ENCODE peak calls at places on chromosomes 16 and 17, in five cellular contexts. R, Q, T, D and Y are unnamed samples. For H3K4me1 and H3K36me3, the result is how much of the 10 kb centered on the place peaks cover.

GRCh38 chr16:426906-427249 is 1.4 kb downstream of the RAB11FIP3 start:
- DNase-seq in R (no peak), Q (no peak), T (no peak), D (no peak), Y (no peak)

GRCh38 chr16:22353188-22353919 is 21.1 kb downstream of the CDR2 start:
- DNase-seq in R (no peak), Q (no peak), T (no peak), D (no peak), Y (no peak)

GRCh38 chr16:1014771-1015495 is 33.4 kb downstream of the SOX8 start:
- DNase-seq in R (no peak), Q (peak), T (no peak), D (no peak), Y (no peak)

GRCh38 chr17:81556863-81557262 is 4.7 kb upstream of the FAAP100 start:
- DNase-seq in R (no peak), Q (no peak), T (no peak), D (no peak), Y (no peak)

GRCh38 chr16:3642397-3643094 is 11.9 kb upstream of the DNASE1 start:
- DNase-seq in R (peak), Q (no peak), T (no peak), D (peak), Y (no peak)

GRCh38 chr17:18974407-18975149 is 22.6 kb downstream of the SLC5A10 start:
- DNase-seq in R (no peak), Q (no peak), T (no peak), D (no peak), Y (peak)

GRCh38 chr17:36923814-36924221 is 13.5 kb upstream of the LHX1 start:
- DNase-seq in R (no peak), Q (no peak), T (no peak), D (no peak), Y (no peak)

GRCh38 chr17:57528084-57528451 is 217.0 kb downstream of the CCDC182 start:
- DNase-seq in R (no peak), Q (no peak), T (peak), D (no peak), Y (peak)

GRCh38 chr17:61208301-61209098 is 191.1 kb upstream of the TBX2 start:
- DNase-seq in R (no peak), Q (no peak), T (no peak), D (no peak), Y (peak)

GRCh38 chr16:24516900-24517669 is 22.3 kb upstream of the RBBP6 start:
- DNase-seq in R (peak), Q (peak), T (peak), D (peak), Y (peak)

GRCh38 chr16:75761111-75761510 is 34.8 kb upstream of the CPHXL start:
- DNase-seq in R (no peak), Q (no peak), T (no peak), D (no peak), Y (no peak)

GRCh38 chr16:685967-686366 is 1.8 kb upstream of the JMJD8 start:
- DNase-seq in R (peak), Q (no peak), T (no peak), D (peak), Y (peak)

GRCh38 chr17:82440377-82440981 is 10.1 kb downstream of the CYBC1 start:
- DNase-seq in R (no peak), Q (no peak), T (no peak), D (no peak), Y (no peak)

GRCh38 chr17:40598928-40599627 is 33.8 kb upstream of the CCR7 start:
- DNase-seq in R (no peak), Q (no peak), T (peak), D (peak), Y (peak)

GRCh38 chr17:77470800-77471733 is 330.3 kb downstream of the SEC14L1 start:
- DNase-seq in R (no peak), Q (peak), T (peak), D (no peak), Y (peak)

GRCh38 chr17:48294989-48295892 is 134.8 kb downstream of the SKAP1 start:
- DNase-seq in R (no peak), Q (no peak), T (no peak), D (no peak), Y (no peak)

GRCh38 chr16:89785523-89786155 is 30.8 kb downstream of the FANCA start:
- DNase-seq in R (no peak), Q (no peak), T (no peak), D (peak), Y (no peak)

GRCh38 chr17:71363661-71364060 is 757.2 kb upstream of the SOX9 start:
- DNase-seq in R (no peak), Q (no peak), T (no peak), D (no peak), Y (no peak)

GRCh38 chr17:71360301-71360700 is 760.5 kb upstream of the SOX9 start:
- DNase-seq in R (no peak), Q (no peak), T (no peak), D (no peak), Y (no peak)

GRCh38 chr17:71361691-71362450 is 758.9 kb upstream of the SOX9 start:
- DNase-seq in R (no peak), Q (no peak), T (no peak), D (no peak), Y (no peak)
- H3K4me1 ChIP-seq in R (under half), Q (under half), T (under half), D (under half), Y (under half)

DNA sequence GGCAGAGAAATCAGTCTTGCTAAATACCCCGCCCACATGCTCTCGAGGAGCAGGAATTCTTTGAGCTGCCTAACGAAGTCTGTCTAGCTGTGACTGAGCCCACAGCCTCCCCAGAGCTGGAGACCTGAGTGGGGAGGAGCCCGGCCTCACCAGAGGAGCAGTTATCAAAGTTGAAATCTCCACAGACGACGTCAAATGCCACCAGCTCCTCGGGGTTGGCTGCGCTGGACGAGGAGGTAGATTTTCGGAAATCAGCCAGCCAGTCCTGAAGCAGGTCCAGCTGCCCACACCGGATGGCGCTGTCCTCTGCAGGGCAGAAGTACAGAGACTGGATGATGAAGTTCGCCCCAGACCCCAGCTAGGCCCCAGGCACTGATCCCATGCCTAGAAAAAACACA is 53.8 kb downstream of the PRMT7 start:
- DNase-seq in R (no peak), Q (no peak), T (no peak), D (no peak), Y (no peak)
- H3K36me3 ChIP-seq in R (under half), Q (under half), T (under half), D (half or more), Y (under half)

GRCh38 chr17:75393523-75394331 is 11.8 kb downstream of the GRB2 start:
- DNase-seq in R (peak), Q (peak), T (peak), D (peak), Y (peak)
- TF ChIP-seq POLR2A in R (peak), Q (peak), T (no peak), D (peak), Y (no peak)

DNA sequence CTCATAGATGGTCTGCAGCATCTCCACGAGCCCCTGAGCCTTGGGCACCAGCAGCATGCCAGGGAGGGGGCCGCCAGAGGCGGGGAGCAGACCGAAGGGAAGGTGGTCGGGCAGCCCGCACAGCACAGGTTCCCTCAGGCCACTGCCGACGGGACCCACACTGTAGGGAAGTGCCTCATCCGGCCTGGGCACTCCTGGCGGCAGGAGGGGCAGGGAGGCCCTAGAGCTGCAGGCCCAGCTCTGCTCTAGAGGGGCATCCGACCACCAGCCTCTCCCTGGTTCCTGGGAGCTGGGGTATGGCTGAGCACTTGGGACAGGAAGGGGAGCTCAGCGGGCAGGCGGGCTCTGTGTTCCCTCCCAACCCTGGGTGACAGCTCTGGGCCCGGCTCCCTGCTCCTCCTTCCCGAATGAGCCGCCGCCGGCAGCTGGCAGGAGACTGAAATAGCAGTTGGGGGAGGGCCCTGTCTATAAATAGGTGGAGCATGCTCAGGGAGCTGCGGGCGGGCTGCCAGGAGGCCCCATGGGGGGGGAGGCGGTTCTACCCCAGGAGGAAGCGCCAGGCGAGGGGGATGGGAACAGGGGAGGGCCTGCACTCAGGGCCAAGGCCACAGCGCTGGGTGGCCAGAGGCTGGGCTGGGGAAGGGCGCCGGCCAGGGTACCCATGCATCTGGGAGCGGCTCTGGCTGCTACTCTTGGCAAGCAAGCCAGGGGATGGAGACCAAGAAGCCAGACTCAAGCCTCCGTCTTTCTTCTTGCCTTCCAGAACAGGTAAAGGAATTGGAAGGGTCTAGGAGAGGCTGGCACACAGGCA is 12.4 kb downstream of the HDAC5 start:
- DNase-seq in R (peak), Q (peak), T (peak), D (peak), Y (peak)
- H3K4me1 ChIP-seq in R (half or more), Q (half or more), T (half or more), D (under half), Y (half or more)

GRCh38 chr17:80387071-80387470 is 27.9 kb upstream of the ENDOV start:
- DNase-seq in R (no peak), Q (no peak), T (no peak), D (no peak), Y (no peak)
- H3K36me3 ChIP-seq in R (half or more), Q (under half), T (under half), D (half or more), Y (half or more)